ENCODE peak calls at places on chromosomes 12 and 14, in five cellular contexts. P, R, Y, E and L are unnamed samples.

GRCh38 chr14:66624319-66624937 is 116.5 kb downstream of the GPHN start:
- DNase-seq in R (peak; percentile 54), Y (peak; percentile 82), E (peak; percentile 42), P (no peak), L (peak; percentile 26)

GRCh38 chr14:100019156-100019882 is 45.9 kb upstream of the EVL start:
- DNase-seq in E (no peak), R (no peak), Y (peak; percentile 68), P (no peak), L (no peak)

GRCh38 chr14:39267592-39268112 is 33.9 kb downstream of the MIA2 start:
- DNase-seq in E (no peak), P (no peak), Y (peak; percentile 58), R (no peak), L (no peak)

GRCh38 chr14:105014631-105015030 is 6.3 kb downstream of the CDCA4 start:
- DNase-seq in R (no peak), E (no peak), Y (no peak), P (no peak), L (no peak)

GRCh38 chr12:85733441-85733840 is 102.8 kb downstream of the RASSF9 start:
- DNase-seq in P (no peak), R (no peak), E (no peak), Y (peak; percentile 25), L (no peak)

GRCh38 chr12:76520348-76520747 is 39.2 kb downstream of the OSBPL8 start:
- DNase-seq in R (no peak), P (no peak), Y (peak; percentile 10), E (no peak), L (no peak)

GRCh38 chr12:4388032-4388431 is 8.5 kb upstream of the FGF23 start:
- DNase-seq in Y (no peak), P (no peak), E (no peak), R (no peak), L (no peak)

GRCh38 chr12:65594373-65594772 is 229.9 kb upstream of the HMGA2 start:
- DNase-seq in P (no peak), E (no peak), R (no peak), Y (no peak), L (no peak)

GRCh38 chr12:2318286-2318685 is 265.5 kb downstream of the CACNA1C start:
- DNase-seq in R (no peak), Y (no peak), P (no peak), E (no peak), L (no peak)

GRCh38 chr12:90854136-90854689 is 100.8 kb downstream of the CCER1 start:
- DNase-seq in E (peak; percentile 13), Y (peak; percentile 79), R (no peak), P (no peak), L (no peak)

GRCh38 chr12:121697093-121697698 is 15.4 kb upstream of the TMEM120B start:
- DNase-seq in P (no peak), Y (peak; percentile 69), R (no peak), E (no peak), L (no peak)

GRCh38 chr14:96017882-96018281 is 21.3 kb upstream of the C14orf132 start:
- DNase-seq in P (no peak), R (no peak), E (no peak), Y (no peak), L (no peak)

GRCh38 chr12:124453419-124454351 is 113.7 kb downstream of the NCOR2 start:
- DNase-seq in E (no peak), R (peak; percentile 88), P (no peak), Y (peak; percentile 65), L (no peak)

GRCh38 chr12:93571854-93572711 is at the start of gene SOCS2:
- DNase-seq in E (no peak), P (peak; percentile 78), R (peak; percentile 73), Y (peak; percentile 36), L (no peak)

GRCh38 chr14:22432348-22432976 is 156.6 kb downstream of the DAD1 start:
- DNase-seq in P (no peak), R (no peak), E (peak; percentile 74), Y (peak; percentile 96), L (peak; percentile 96)

GRCh38 chr12:132030367-132031038 is 80.8 kb downstream of the EP400 start:
- DNase-seq in Y (peak; percentile 26), P (no peak), R (no peak), E (no peak), L (no peak)

GRCh38 chr14:28052251-28052650 is 714.3 kb upstream of the FOXG1 start:
- DNase-seq in E (no peak), Y (no peak), P (no peak), R (no peak), L (no peak)

GRCh38 chr14:105292810-105293711 is 7.7 kb downstream of the BRF1 start:
- DNase-seq in P (no peak), Y (no peak), E (no peak), R (no peak), L (no peak)

GRCh38 chr12:109860961-109861360 is 19.4 kb downstream of the GLTP start:
- DNase-seq in Y (no peak), E (no peak), R (no peak), P (no peak), L (no peak)

GRCh38 chr12:128819293-128820144 is 4.2 kb downstream of the SLC15A4 start:
- DNase-seq in Y (no peak), E (no peak), P (no peak), R (no peak), L (no peak)

GRCh38 chr12:6375269-6376078 is at the start of gene SCNN1A:
- DNase-seq in E (no peak), R (peak; percentile 92), P (no peak), Y (no peak), L (peak; percentile 86)

GRCh38 chr12:131164096-131164872 is 210.6 kb downstream of the ADGRD1 start:
- DNase-seq in P (no peak), E (no peak), R (no peak), Y (no peak), L (no peak)

GRCh38 chr12:2335517-2335916 is 282.7 kb downstream of the CACNA1C start:
- DNase-seq in E (no peak), P (no peak), Y (no peak), R (no peak), L (no peak)

GRCh38 chr14:64823305-64823985 is 56.3 kb downstream of the SPTB start:
- DNase-seq in E (no peak), Y (peak; percentile 54), P (no peak), R (peak; percentile 91), L (peak; percentile 21)

GRCh38 chr14:31025335-31026075 is at the start of gene AP4S1:
- DNase-seq in Y (peak; percentile 26), E (no peak), R (peak; percentile 79), P (peak; percentile 83), L (no peak)

GRCh38 chr12:63779498-63780481 is at the start of gene RXYLT1:
- DNase-seq in Y (peak; percentile 81), R (peak; percentile 94), E (peak; percentile 30), P (peak; percentile 91), L (no peak)
- TF ChIP-seq CTCF in Y (no peak), R (no peak), E (no peak), P (no peak), L (no peak)

GRCh38 chr14:38207830-38208815 is at the start of gene SSTR1:
- DNase-seq in E (no peak), R (peak; percentile 62), Y (peak; percentile 28), P (no peak), L (no peak)
- H3K4me3 ChIP-seq in E (peak within 1 kb of the TSS; percentile 65), R (peak within 1 kb of the TSS; percentile 46), Y (peak within 1 kb of the TSS; percentile 61), P (peak within 1 kb of the TSS; percentile 47), L (no peak within 1 kb of the TSS)

GRCh38 chr14:98725676-98726075 is 546.3 kb downstream of the BCL11B start:
- DNase-seq in Y (no peak), E (no peak), R (no peak), P (no peak), L (no peak)
- TF ChIP-seq CTCF in Y (no peak), E (no peak), R (no peak), P (no peak), L (no peak)

DNA sequence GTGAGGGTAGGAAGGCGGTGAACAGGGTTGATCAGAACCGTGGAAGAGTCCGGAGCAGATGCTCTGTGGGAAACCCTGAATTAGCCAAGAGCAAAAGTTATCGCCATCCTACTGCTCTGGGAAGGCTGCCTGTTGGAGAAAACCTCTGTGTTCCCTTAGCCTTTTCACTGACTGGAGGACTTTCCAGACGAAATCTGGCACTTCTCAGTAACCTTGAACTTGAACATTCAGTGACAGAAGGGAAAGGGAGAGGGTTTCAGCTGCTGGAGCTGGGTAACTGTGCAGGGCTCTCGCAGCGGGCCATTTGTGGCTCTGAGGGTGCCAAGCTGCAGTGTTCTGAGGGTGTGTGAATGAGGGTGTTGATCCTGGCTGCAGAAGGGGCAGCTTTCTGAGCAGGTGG is 23.4 kb downstream of the ETV6 start:
- DNase-seq in P (no peak), E (no peak), R (no peak), Y (no peak), L (no peak)
- H3K4me3 ChIP-seq in P (no peak overlapping the region), E (no peak overlapping the region), R (no peak overlapping the region), Y (no peak overlapping the region), L (no peak overlapping the region)

GRCh38 chr14:92244805-92245204 is 78.2 kb upstream of the SLC24A4 start:
- DNase-seq in Y (no peak), E (no peak), P (no peak), R (no peak), L (no peak)

GRCh38 chr14:92248638-92249037 is 74.3 kb upstream of the SLC24A4 start:
- DNase-seq in E (no peak), R (no peak), Y (no peak), P (no peak), L (no peak)

GRCh38 chr14:92247347-92247746 is 75.6 kb upstream of the SLC24A4 start:
- DNase-seq in E (no peak), Y (no peak), R (no peak), P (no peak), L (no peak)

GRCh38 chr14:92252291-92252690 is 70.7 kb upstream of the SLC24A4 start:
- DNase-seq in Y (no peak), P (no peak), R (no peak), E (no peak), L (no peak)

DNA sequence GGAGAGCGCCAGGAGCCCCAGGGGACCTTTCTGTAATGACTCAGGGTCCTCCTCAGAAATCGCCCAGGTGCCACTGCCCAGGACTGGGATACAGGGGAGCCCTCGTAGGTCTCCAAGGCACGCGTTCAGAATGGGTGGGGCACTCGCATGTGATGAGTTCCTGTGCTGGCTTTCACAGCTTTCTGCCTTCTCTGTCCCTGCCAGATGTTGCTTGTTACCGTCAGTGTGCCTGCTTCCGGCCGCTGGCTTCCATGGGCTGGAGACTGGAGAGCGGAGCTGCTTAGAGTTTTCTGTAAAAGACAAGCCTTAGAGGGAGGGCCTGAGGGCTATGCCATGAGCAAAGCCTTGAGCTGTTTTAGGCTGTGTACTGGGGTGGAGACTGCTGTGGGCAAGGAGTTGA is 75.0 kb upstream of the SLC24A4 start:
- DNase-seq in P (no peak), Y (no peak), E (no peak), R (no peak), L (no peak)
- TF ChIP-seq CTCF in P (no peak), Y (no peak), E (no peak), R (no peak), L (no peak)

DNA sequence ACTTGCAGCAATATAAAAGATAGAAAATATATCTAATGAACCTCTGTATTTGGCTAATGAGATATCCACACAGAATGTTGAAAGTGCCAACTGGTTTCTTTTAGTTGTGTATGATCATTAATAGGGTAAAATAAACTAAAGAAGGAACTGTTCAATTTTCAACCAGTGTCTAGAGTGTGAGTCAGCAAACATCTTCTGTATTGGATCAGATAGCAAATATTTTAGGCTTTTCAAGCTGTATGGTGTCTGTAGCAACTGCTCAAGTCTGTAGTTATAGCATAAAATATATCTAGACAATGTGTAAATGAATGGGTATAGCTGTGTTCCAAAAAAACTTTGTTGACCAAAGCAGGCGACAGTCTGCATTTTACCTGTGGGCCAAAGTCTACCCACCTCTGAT is 23.5 kb upstream of the NOVA1 start:
- DNase-seq in P (no peak), R (no peak), Y (no peak), E (no peak), L (no peak)
- H3K4me3 ChIP-seq in P (no peak overlapping the region), R (no peak overlapping the region), Y (no peak overlapping the region), E (no peak overlapping the region), L (no peak overlapping the region)

GRCh38 chr12:24852420-24852819 is 96.5 kb downstream of the BCAT1 start:
- DNase-seq in P (no peak), E (no peak), Y (peak; percentile 29), R (no peak), L (no peak)
- TF ChIP-seq CTCF in P (peak; percentile 11), E (peak; percentile 42), Y (no peak), R (peak; percentile 36), L (peak; percentile 46)